ENCODE peak calls at places on chromosomes 5 and 9, in six cellular contexts. C, A, Z, V, U and H are unnamed samples.

GRCh38 chr5:59591162-59591561 is 302.4 kb downstream of the PDE4D start:
- DNase-seq in Z (no peak), C (no peak), U (no peak), V (no peak), A (no peak), H (no peak)

GRCh38 chr5:177402271-177403043 is 2.0 kb upstream of the PFN3 start:
- DNase-seq in Z (peak; percentile 74), V (peak; percentile 92), U (no peak), A (peak; percentile 81), C (no peak), H (no peak)

GRCh38 chr9:16291921-16292320 is 578.5 kb downstream of the BNC2 start:
- DNase-seq in Z (no peak), A (no peak), V (no peak), C (no peak), U (no peak), H (no peak)

GRCh38 chr9:127361561-127361960 is 35.4 kb upstream of the SLC2A8 start:
- DNase-seq in U (no peak), Z (no peak), C (no peak), V (no peak), A (no peak), H (no peak)

GRCh38 chr9:15308511-15308910 is 1.5 kb upstream of the TTC39B start:
- DNase-seq in Z (no peak), V (no peak), A (no peak), U (peak; percentile 34), C (no peak), H (no peak)

GRCh38 chr9:134318481-134318891 is 7.8 kb upstream of the RXRA start:
- DNase-seq in U (no peak), C (peak; percentile 75), Z (no peak), V (no peak), A (no peak), H (no peak)

GRCh38 chr5:158313739-158314464 is 455.0 kb upstream of the CLINT1 start:
- DNase-seq in V (no peak), Z (no peak), A (no peak), U (no peak), C (no peak), H (no peak)

GRCh38 chr5:16464664-16465543 is 696 bp downstream of the ZNF622 start:
- DNase-seq in Z (no peak), V (no peak), A (no peak), C (peak; percentile 86), U (no peak), H (no peak)

GRCh38 chr5:207599-207998 is 10.4 kb downstream of the CCDC127 start:
- DNase-seq in Z (no peak), A (no peak), C (no peak), V (no peak), U (no peak), H (no peak)
- TF ChIP-seq CTCF in Z (no peak), A (no peak), C (no peak), V (no peak), U (no peak), H (no peak)

GRCh38 chr5:79168031-79168430 is 56.4 kb downstream of the BHMT start:
- DNase-seq in V (no peak), C (no peak), U (no peak), A (no peak), Z (no peak), H (no peak)

GRCh38 chr5:79171846-79172245 is 60.2 kb downstream of the BHMT start:
- DNase-seq in U (no peak), V (no peak), Z (no peak), C (no peak), A (no peak), H (no peak)

GRCh38 chr5:79170661-79171060 is 59.1 kb downstream of the BHMT start:
- DNase-seq in A (no peak), U (no peak), V (no peak), Z (no peak), C (no peak), H (no peak)

GRCh38 chr5:79173626-79174025 is 62.0 kb downstream of the BHMT start:
- DNase-seq in U (no peak), Z (no peak), V (no peak), A (no peak), C (no peak), H (no peak)

GRCh38 chr5:79172269-79172668 is 60.7 kb downstream of the BHMT start:
- DNase-seq in A (no peak), V (no peak), Z (no peak), U (no peak), C (no peak), H (no peak)
- TF ChIP-seq CTCF in A (no peak), V (no peak), Z (no peak), U (no peak), C (no peak), H (no peak)

GRCh38 chr9:113250807-113251206 is 24.6 kb downstream of the CDC26 start:
- DNase-seq in V (no peak), U (no peak), Z (no peak), A (no peak), C (no peak), H (no peak)

GRCh38 chr9:113255431-113255830 is 19.9 kb downstream of the CDC26 start:
- DNase-seq in U (no peak), C (no peak), Z (no peak), A (no peak), V (no peak), H (no peak)

GRCh38 chr9:113258282-113258681 is 17.1 kb downstream of the CDC26 start:
- DNase-seq in C (no peak), Z (no peak), V (no peak), U (no peak), A (no peak), H (no peak)

GRCh38 chr9:113257863-113258262 is 17.5 kb downstream of the CDC26 start:
- DNase-seq in Z (no peak), C (no peak), U (no peak), A (no peak), V (no peak), H (no peak)

DNA sequence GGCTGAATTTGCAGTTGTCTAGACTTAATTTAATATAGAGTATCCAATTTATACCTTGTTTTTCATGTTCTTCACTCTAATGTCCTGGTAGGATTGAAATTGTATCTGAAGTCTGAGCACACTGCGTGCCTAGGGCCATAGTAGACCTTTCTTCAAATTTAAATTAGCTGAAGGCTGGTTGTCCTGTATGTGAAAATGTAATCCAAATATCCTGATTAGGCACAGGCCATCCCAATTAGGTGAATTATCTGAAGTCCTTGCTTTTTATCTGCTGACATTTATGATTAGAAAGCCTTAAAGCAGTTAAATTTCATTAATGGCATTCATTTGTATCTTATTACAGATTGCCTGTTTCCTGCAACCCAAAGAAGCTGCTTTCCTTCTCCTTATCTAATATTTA is 20.4 kb downstream of the CDC26 start:
- DNase-seq in C (no peak), U (no peak), Z (no peak), A (peak; percentile 55), V (no peak), H (no peak)
- TF ChIP-seq CTCF in C (no peak), U (no peak), Z (no peak), A (no peak), V (no peak), H (no peak)

GRCh38 chr9:129511320-129511900 is 109.5 kb downstream of the C9orf50 start:
- DNase-seq in U (no peak), A (no peak), C (peak; percentile 37), Z (no peak), V (no peak), H (no peak)
- TF ChIP-seq CTCF in U (no peak), A (no peak), C (no peak), Z (no peak), V (no peak), H (no peak)

DNA sequence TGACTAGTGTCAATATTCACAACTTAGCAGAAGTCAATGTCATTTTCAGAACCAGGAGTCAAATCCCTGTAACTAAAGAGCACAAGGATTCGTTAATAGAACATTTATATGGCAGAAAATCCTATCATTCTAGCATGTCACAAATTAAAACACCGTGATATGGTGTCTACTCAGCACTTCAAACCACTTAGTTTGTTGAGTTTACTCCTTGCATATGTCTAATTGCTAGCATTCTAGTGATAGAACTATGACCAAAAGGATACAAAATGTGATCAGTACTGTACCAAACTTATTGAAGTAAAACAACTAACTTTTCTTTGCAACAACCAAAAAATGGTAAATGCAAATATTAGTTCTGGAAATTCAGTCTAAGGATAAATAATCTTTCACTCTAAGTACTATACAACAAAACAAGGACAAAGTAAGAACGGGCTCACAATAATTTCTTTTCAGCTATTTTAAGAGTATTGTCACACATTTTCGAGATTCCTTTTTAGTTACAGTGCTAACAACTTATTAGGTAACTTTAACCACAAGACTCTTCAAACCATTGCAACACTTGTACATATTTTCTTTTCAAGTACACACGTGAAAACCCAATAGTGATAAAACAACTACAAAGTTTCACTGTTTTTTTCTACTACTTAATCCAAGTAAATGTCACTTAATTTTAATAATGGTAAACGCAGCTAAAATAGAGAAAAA is 845.2 kb upstream of the CDH10 start:
- DNase-seq in V (no peak), A (no peak), U (no peak), C (no peak), Z (no peak), H (no peak)
- TF ChIP-seq CTCF in V (no peak), A (no peak), U (no peak), C (no peak), Z (no peak), H (no peak)

DNA sequence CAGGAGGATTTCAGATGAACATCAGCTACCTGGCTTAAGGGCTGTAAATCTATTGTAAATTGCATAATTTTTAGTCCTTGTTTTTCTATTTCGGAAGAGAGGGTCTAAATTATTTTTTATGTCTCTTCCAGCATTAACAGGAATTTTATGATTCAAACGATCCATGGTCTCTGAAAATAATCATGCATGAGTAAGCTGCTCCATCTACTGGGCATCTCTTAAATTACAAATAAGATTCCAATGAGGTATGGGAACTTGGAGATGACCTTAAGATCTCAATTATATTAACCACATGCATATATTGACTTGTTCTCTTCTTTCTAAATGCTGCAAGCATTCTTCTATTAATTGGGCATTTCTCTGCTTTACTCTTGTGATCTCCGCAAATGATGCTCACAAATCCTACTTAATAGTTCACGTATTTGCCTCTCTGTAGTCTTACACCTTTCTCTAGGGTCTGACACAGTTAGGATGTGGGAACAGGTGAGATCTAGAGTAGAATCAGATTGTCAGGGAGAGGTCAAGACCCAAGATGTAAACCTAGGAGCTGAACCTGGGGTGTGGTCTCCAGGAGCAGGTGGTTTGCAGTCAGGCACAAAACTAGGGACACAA is 86.9 kb downstream of the NUDT12 start:
- DNase-seq in C (no peak), U (no peak), A (peak; percentile 9), V (no peak), Z (peak; percentile 13), H (no peak)
- TF ChIP-seq CTCF in C (peak; percentile 92), U (peak; percentile 55), A (peak; percentile 82), V (peak; percentile 43), Z (peak; percentile 61), H (peak; percentile 56)